ENCODE peak calls at places on chromosomes 11 and 22, in five cellular contexts. N is heart left ventricle, I is Peyer's patch, A is thoracic aorta, P is IMR-90. Y is an unnamed sample.

GRCh38 chr11:44855138-44855849 is 95.4 kb downstream of the TP53I11 start:
- DNase-seq in A (no peak), N (no peak), I (no peak), P (peak; percentile 30), Y (no peak)

GRCh38 chr11:106765849-106766248 is 252.4 kb downstream of the GUCY1A2 start:
- DNase-seq in N (no peak), I (no peak), P (no peak), A (no peak), Y (no peak)

GRCh38 chr22:19988965-19989724 is 27.5 kb downstream of the ARVCF start:
- DNase-seq in I (no peak), N (peak; percentile 45), A (no peak), P (no peak), Y (no peak)

GRCh38 chr11:64571050-64571409 is 20.0 kb upstream of the SLC22A12 start:
- DNase-seq in I (no peak), N (no peak), A (no peak), P (no peak), Y (no peak)

GRCh38 chr11:6988506-6988905 is 31.6 kb downstream of the ZNF214 start:
- DNase-seq in A (no peak), I (no peak), N (no peak), P (peak; percentile 58), Y (no peak)

GRCh38 chr11:63564056-63564784 is 1.0 kb upstream of the PLAAT2 start:
- DNase-seq in N (no peak), A (no peak), P (no peak), I (peak; percentile 48), Y (no peak)

GRCh38 chr11:11148104-11148509 is 204.9 kb downstream of the CSNK2A3 start:
- DNase-seq in N (peak; percentile 81), P (peak; percentile 74), I (peak; percentile 55), A (peak; percentile 57), Y (no peak)

GRCh38 chr11:86274503-86274902 is 27.5 kb upstream of the HIKESHI start:
- DNase-seq in I (no peak), A (no peak), N (no peak), P (no peak), Y (no peak)

GRCh38 chr22:49355206-49355920 is 472.3 kb downstream of the BRD1 start:
- DNase-seq in A (no peak), N (no peak), P (no peak), I (peak; percentile 25), Y (no peak)

GRCh38 chr11:47155914-47156313 is 20.8 kb downstream of the ARFGAP2 start:
- DNase-seq in A (no peak), I (no peak), N (no peak), P (no peak), Y (no peak)

GRCh38 chr11:93728792-93729128 is 12.5 kb downstream of the TAF1D start:
- DNase-seq in I (no peak), A (no peak), P (no peak), N (no peak), Y (no peak)

GRCh38 chr11:7706377-7706776 is at the start of gene OVCH2:
- DNase-seq in A (no peak), P (no peak), N (no peak), I (no peak), Y (no peak)

GRCh38 chr11:132992838-132993680 is 539.2 kb downstream of the OPCML start:
- DNase-seq in A (no peak), N (no peak), P (peak; percentile 4), I (no peak), Y (no peak)

GRCh38 chr11:114232400-114233070 is 63.7 kb upstream of the NNMT start:
- DNase-seq in N (no peak), I (no peak), A (no peak), P (no peak), Y (no peak)

GRCh38 chr11:35362571-35362980 is 56.8 kb downstream of the SLC1A2 start:
- DNase-seq in A (no peak), P (peak; percentile 46), N (no peak), I (no peak), Y (no peak)
- TF ChIP-seq CTCF in A (no peak), P (no peak), N (no peak), I (no peak), Y (no peak)

DNA sequence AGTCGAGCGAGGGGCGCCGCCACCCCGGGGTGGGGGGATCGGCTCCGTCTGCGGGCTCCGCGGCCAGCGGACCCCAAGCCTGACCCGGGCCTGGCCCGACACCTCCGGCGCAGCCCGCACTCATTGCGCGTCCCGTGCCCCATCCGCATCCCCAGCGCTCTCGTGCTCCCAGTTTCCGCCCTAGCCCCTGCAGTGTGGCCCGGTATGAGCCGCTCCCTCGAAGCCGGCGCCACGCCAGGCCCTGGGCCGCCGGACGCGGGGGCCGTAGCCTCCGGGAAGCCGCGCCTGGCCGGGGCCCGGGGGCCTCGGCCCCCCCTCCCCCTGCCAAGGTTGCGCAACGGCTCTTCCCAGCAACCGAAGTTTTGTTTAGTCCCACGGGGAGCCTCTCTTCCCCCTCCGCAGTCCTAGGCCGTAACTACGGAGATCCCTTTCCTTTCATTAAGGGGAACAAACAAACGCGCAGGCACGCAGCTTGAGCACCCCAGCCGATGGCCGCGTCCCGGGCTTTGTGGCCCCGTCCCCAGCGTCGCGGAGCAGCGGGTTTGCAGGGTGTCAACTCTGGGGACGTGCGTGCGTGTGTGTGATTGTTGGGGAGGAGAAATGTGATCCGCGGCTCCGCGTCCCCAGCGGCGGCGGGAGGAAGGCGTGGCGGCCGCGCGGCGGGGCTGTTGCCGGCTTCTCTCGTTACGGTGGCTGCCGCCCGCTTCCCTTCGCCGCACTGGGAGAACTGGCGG is 883 bp downstream of the HIPK3 start:
- DNase-seq in N (peak; percentile 92), I (peak; percentile 85), A (peak; percentile 40), P (peak; percentile 83), Y (no peak)
- TF ChIP-seq CTCF in N (peak; percentile 5), I (peak; percentile 51), A (peak; percentile 47), P (peak; percentile 19), Y (no peak)

GRCh38 chr11:69942333-69942820 is 123.2 kb upstream of the FGF3 start:
- DNase-seq in P (no peak), N (no peak), A (no peak), I (no peak), Y (no peak)

GRCh38 chr11:69945157-69945556 is 125.9 kb upstream of the FGF3 start:
- DNase-seq in P (no peak), I (no peak), A (no peak), N (no peak), Y (no peak)

GRCh38 chr11:69943066-69943465 is 123.8 kb upstream of the FGF3 start:
- DNase-seq in I (no peak), P (no peak), N (no peak), A (no peak), Y (no peak)

GRCh38 chr11:69944146-69944795 is 125.1 kb upstream of the FGF3 start:
- DNase-seq in I (no peak), P (no peak), N (no peak), A (no peak), Y (no peak)

DNA sequence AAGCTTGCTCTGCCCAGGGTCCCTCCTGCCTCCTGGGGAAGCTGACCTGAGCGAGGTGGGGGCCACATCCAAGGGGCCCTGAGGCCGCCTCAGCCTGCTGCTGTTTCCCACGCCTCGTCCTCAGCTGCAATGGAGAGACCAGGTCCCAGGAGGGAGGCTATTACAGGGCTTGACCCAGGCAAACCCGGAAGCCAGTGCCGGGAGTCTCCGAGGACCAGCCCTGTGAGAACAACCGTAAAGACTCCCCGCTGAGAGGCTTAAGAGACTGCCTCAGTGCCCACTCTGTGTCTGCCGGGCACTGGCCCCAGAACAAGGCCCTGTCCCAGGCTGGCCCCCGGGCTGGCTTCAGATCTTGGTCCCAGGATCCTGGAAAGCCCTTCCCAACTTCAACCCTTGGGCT is 124.3 kb upstream of the FGF3 start:
- DNase-seq in P (no peak), A (no peak), I (no peak), N (peak; percentile 80), Y (no peak)
- TF ChIP-seq CTCF in P (no peak), A (no peak), I (no peak), N (no peak), Y (no peak)

GRCh38 chr11:74397531-74398243 is 546 bp downstream of the PGM2L1 start:
- DNase-seq in N (peak; percentile 36), I (peak; percentile 66), P (peak; percentile 30), A (no peak), Y (no peak)
- TF ChIP-seq CTCF in N (no peak), I (peak; percentile 47), P (peak; percentile 25), A (no peak), Y (no peak)

DNA sequence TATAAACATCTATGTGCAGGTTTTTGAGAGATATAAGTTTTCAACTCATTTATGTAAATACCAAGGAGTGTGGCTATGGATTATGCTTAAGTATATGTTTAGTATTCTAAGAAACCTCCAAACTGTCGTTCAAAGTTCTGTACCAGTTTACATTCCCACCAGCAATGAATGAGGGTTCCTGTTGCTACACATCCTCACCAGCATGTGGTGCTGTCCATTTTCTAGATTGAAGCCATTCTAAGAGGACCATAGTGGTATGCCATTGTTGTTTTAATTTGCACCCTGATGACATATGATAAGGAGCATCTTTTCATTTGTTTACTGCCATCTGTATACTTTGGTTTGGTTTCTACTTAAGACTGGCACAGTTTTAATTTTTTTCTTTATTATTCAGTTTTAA is 2097.9 kb downstream of the LRRC4C start:
- DNase-seq in I (no peak), A (no peak), N (no peak), P (no peak), Y (no peak)
- TF ChIP-seq CTCF in I (no peak), A (no peak), N (no peak), P (no peak), Y (no peak)

GRCh38 chr11:23113887-23114216 is 253.6 kb upstream of the CCDC179 start:
- DNase-seq in A (no peak), I (no peak), N (no peak), P (no peak), Y (no peak)

GRCh38 chr11:23112390-23112789 is 252.1 kb upstream of the CCDC179 start:
- DNase-seq in I (no peak), P (no peak), A (no peak), N (no peak), Y (no peak)

DNA sequence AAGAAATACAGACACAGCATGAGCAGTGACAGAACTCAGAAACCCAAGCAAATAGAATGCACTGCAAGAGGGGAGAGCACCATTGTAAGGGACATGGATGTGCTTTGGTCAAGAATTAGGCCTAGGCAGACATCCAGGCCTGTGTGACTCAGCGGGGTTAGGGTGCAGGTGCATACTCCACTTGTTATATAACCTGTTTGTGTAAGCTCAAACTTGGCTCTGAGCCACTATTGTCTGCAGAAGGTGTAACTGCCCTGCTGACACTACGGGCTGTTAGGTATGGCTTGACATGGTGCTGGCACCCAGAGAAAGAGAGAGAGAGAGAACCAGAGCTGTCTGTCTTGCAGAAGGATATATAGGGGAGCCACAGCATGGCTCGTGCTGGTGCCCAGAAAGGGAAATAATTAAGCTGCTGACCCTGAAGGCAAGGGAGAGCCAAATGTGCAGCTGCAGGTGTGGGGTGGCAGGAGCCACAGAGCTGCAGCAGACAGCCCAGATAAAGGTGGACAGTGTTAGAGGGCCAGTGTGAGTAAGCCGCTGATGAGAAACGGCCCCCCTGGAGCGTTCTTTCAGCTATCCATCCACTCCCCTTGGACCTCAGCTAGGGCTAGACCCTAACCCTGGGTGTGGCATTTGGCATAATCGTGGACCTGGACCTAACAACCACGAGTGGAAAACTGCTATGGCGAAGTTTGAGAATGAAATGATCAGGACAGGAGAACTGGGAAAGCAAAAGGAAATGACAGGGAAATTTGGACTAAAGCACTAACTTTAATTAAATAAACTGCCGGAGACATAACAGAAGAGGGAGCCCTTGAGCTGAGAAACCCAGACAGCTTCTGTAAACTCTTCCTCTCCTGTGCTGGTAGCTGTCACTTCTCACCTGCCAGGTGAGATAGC is 253.0 kb upstream of the CCDC179 start:
- DNase-seq in I (peak; percentile 77), A (no peak), N (no peak), P (peak; percentile 63), Y (no peak)
- TF ChIP-seq CTCF in I (peak; percentile 70), A (peak; percentile 9), N (peak; percentile 16), P (peak; percentile 80), Y (peak; percentile 52)

GRCh38 chr11:60625262-60625661 is 74.2 kb upstream of the MS4A8 start:
- DNase-seq in I (peak; percentile 47), N (no peak), A (no peak), P (peak; percentile 23), Y (no peak)
- TF ChIP-seq CTCF in I (peak; percentile 17), N (no peak), A (no peak), P (peak; percentile 34), Y (peak; percentile 20)

Y was measured in D721Med.